ENCODE peak calls at places on chromosomes 11 and 22, in five cellular contexts. H is right lobe of liver, F is glutamatergic neuron, R is PC-3, W is AG09319. L is an unnamed sample.

GRCh38 chr11:70506986-70507385 is 108.7 kb downstream of the CTTN start:
- DNase-seq in H (peak), F (no peak), R (no peak), W (no peak), L (no peak)

GRCh38 chr11:34732831-34733230 is 111.9 kb downstream of the EHF start:
- DNase-seq in H (no peak), F (no peak), R (no peak), W (no peak), L (no peak)

GRCh38 chr11:468036-468435 is 18.0 kb downstream of the PTDSS2 start:
- DNase-seq in H (no peak), F (no peak), R (no peak), W (no peak), L (no peak)

GRCh38 chr22:37733625-37734401 is 37.0 kb downstream of the TRIOBP start:
- DNase-seq in H (no peak), F (no peak), R (no peak), W (no peak), L (no peak)

GRCh38 chr22:39938509-39938908 is 21.7 kb upstream of the TMA7B start:
- DNase-seq in H (no peak), F (no peak), R (no peak), W (no peak), L (no peak)

GRCh38 chr11:22798890-22799289 is 30.7 kb downstream of the SVIP start:
- DNase-seq in H (no peak), F (no peak), R (no peak), W (no peak), L (no peak)

GRCh38 chr11:125273519-125274000 is 109.0 kb downstream of the PKNOX2 start:
- DNase-seq in H (no peak), F (no peak), R (no peak), W (no peak), L (no peak)

GRCh38 chr11:121337078-121337477 is 44.5 kb downstream of the SC5D start:
- DNase-seq in H (no peak), F (no peak), R (no peak), W (no peak), L (no peak)

GRCh38 chr11:8584511-8584910 is 9.5 kb downstream of the STK33 start:
- DNase-seq in H (no peak), F (no peak), R (no peak), W (no peak), L (no peak)

GRCh38 chr22:38713921-38714320 is 8.2 kb downstream of the GTPBP1 start:
- DNase-seq in H (no peak), F (no peak), R (no peak), W (no peak), L (no peak)

GRCh38 chr11:20963596-20963995 is 294.2 kb downstream of the NELL1 start:
- DNase-seq in H (no peak), F (no peak), R (peak), W (no peak), L (no peak)

GRCh38 chr11:44805596-44805995 is 78.8 kb downstream of the TSPAN18 start:
- DNase-seq in H (no peak), F (no peak), R (no peak), W (no peak), L (no peak)

DNA sequence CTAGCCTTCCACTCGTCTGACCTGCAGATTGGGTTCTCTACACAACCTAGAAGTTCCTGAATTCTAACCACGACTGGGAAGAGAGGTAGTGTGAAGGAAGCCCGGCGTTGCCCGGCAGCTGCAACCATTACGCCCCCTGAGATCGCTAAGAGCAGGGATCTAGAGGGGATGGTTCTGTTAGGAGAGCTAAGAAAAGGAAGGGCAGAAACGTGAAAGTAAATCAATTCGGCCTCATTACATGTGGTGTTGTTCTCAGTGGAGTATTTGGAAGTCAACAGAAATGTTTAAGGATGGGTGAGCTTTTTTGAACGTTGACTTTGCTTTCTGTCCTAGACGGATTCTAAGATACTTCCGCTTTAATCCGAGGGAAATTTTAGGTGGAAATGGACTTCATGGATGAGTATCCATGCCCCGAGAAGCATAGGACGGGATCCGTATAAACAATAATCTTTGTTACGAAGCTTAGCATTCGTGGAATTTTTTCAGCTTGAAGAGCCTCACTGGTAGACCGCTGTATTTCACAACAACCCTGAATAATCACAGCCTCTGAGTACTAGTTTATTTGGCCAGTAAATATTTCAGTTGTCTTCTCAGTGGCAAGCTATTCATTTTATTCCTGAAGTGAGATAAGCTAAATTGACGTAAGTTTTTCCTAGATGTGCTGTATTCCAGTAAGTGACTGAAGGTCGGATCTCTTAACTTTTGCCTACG is 629 bp downstream of the ATP5MG start:
- DNase-seq in H (no peak), F (no peak), R (peak), W (peak), L (no peak)
- TF ChIP-seq CTCF in H (no peak), F (no peak), R (no peak), W (no peak), L (no peak)

DNA sequence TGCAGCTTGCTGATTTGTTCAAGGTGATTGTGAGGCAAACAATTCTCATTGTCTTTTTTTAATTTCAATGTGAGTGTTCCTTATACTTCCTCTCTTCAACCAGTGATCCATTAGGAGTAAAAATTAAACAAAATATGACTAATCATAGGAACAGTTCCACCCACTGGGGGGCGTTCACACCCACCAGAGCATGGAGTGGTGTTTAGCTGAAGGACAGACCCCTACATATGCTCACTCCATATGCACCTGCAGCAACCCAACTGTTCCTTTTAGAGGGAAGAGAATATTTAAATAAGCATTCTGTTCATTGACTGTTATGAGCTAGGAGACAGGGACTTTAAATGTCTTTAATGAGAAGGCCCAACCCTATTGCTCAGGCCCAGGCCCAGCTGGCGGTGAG is 78.7 kb upstream of the DRD2 start:
- DNase-seq in H (no peak), F (peak), R (no peak), W (no peak), L (no peak)
- TF ChIP-seq CTCF in H (no peak), F (peak), R (peak), W (no peak), L (no peak)

GRCh38 chr11:1574256-1575242 is 2.5 kb upstream of the DUSP8 start:
- DNase-seq in H (peak), F (peak), R (peak), W (no peak), L (peak)

GRCh38 chr11:1572200-1573076 is at the start of gene DUSP8:
- DNase-seq in H (peak), F (peak), R (peak), W (peak), L (peak)

GRCh38 chr11:1573847-1574255 is 1.8 kb upstream of the DUSP8 start:
- DNase-seq in H (peak), F (no peak), R (peak), W (no peak), L (peak)

GRCh38 chr11:1571760-1572199 is 291 bp downstream of the DUSP8 start:
- DNase-seq in H (peak), F (no peak), R (no peak), W (no peak), L (no peak)

GRCh38 chr11:1573077-1573846 is 1.2 kb upstream of the DUSP8 start:
- DNase-seq in H (peak), F (no peak), R (no peak), W (no peak), L (peak)
- TF ChIP-seq CTCF in H (no peak), F (no peak), R (no peak), W (no peak), L (no peak)

DNA sequence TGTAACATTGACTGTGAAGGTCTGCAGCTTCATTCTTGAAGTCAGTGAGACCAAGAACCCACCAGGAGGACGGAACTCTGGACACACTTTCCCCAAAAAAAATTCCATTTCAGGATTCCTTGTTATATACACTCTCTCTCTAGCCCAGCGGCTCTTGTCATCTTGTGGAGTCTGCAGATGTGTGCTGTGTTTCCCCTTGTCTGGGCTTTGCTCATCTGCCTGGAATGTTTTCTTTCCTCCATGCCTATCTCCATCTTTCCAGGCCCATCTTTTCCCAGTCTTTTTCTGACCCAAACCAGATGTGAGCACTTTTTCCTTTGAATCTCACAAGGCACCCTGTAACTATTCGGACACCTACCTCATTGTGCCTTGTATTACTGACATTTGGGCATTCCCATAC is 5.1 kb upstream of the DRG1 start:
- DNase-seq in H (no peak), F (no peak), R (no peak), W (no peak), L (no peak)
- TF ChIP-seq CTCF in H (no peak), F (no peak), R (no peak), W (no peak), L (no peak)

GRCh38 chr11:77198440-77198849 is 70.4 kb downstream of the MYO7A start:
- DNase-seq in H (peak), F (peak), R (peak), W (no peak), L (no peak)
- TF ChIP-seq CTCF in H (no peak), F (peak), R (peak), W (peak), L (no peak)

GRCh38 chr11:93622043-93622442 is 39.4 kb upstream of the CEP295 start:
- DNase-seq in H (no peak), F (no peak), R (peak), W (no peak), L (no peak)
- TF ChIP-seq CTCF in H (peak), F (no peak), R (peak), W (no peak), L (no peak)

GRCh38 chr11:47172740-47173139 is 3.9 kb downstream of the ARFGAP2 start:
- DNase-seq in H (no peak), F (no peak), R (no peak), W (no peak), L (no peak)

GRCh38 chr11:47171856-47172255 is 4.8 kb downstream of the ARFGAP2 start:
- DNase-seq in H (no peak), F (no peak), R (no peak), W (no peak), L (no peak)

GRCh38 chr11:47166368-47166767 is 10.3 kb downstream of the ARFGAP2 start:
- DNase-seq in H (no peak), F (no peak), R (no peak), W (no peak), L (no peak)

GRCh38 chr11:47175746-47176327 is 842 bp downstream of the ARFGAP2 start:
- DNase-seq in H (no peak), F (no peak), R (peak), W (no peak), L (no peak)

GRCh38 chr11:47171057-47171838 is 5.4 kb downstream of the ARFGAP2 start:
- DNase-seq in H (no peak), F (no peak), R (no peak), W (no peak), L (no peak)
- TF ChIP-seq CTCF in H (no peak), F (no peak), R (no peak), W (no peak), L (no peak)

GRCh38 chr11:108788565-108789199 is 123.8 kb downstream of the DDX10 start:
- DNase-seq in H (no peak), F (no peak), R (peak), W (no peak), L (no peak)
- TF ChIP-seq CTCF in H (no peak), F (peak), R (peak), W (peak), L (no peak)

DNA sequence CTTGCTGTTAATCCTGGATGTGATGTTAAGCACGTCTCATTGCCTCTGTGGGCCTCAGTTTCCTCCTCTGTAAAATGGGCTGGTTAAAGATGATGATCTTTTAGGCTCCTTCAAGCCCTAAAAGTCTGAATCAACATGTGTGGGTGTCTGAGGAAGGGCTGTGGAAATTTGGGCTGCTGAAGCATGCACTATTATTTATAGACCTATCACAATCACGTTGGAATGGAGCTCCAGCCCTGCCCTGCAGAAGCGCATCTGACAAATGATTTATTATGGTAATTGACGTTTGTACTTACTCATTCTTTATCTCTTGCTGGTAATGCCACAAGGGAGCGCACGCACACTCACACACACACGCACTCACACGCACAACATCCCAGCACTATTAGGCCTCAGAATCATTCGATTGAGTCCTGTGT is 20.4 kb downstream of the P2RX3 start:
- DNase-seq in H (no peak), F (no peak), R (peak), W (no peak), L (no peak)
- TF ChIP-seq CTCF in H (no peak), F (no peak), R (peak), W (no peak), L (no peak)

L was measured in GM13976.